ENCODE peak calls at places on chromosomes 2 and 18, in ten cellular contexts. S, C, F, N, U, H, K, V, A and B are unnamed samples.

GRCh38 chr18:8965398-8965797 is 137.1 kb upstream of the NDUFV2 start:
- DNase-seq in S (no peak), H (no peak), K (no peak), N (no peak), C (no peak), A (no peak), V (no peak), U (no peak), F (no peak), B (no peak)

GRCh38 chr2:20213651-20214565 is 11.0 kb downstream of the SDC1 start:
- DNase-seq in K (no peak), H (no peak), V (no peak), A (no peak), N (peak), F (no peak), U (no peak), C (no peak), S (no peak), B (peak)

GRCh38 chr2:65856928-65857327 is 424.5 kb upstream of the SPRED2 start:
- DNase-seq in V (no peak), C (no peak), U (no peak), K (no peak), N (no peak), A (no peak), H (no peak), S (no peak), F (no peak), B (no peak)

GRCh38 chr2:191759650-191760049 is 81.7 kb downstream of the NABP1 start:
- DNase-seq in U (no peak), F (no peak), K (no peak), S (no peak), N (no peak), C (no peak), A (no peak), V (no peak), H (no peak), B (no peak)

GRCh38 chr2:201256001-201256544 is 4.3 kb upstream of the CASP8 start:
- DNase-seq in H (no peak), K (no peak), V (no peak), F (no peak), A (no peak), C (peak), U (no peak), N (no peak), S (no peak), B (no peak)

GRCh38 chr2:72961853-72962468 is 44.6 kb downstream of the EMX1 start:
- DNase-seq in H (no peak), V (peak), F (peak), U (no peak), C (no peak), K (no peak), S (no peak), N (no peak), A (no peak), B (no peak)

GRCh38 chr2:28322051-28322450 is 70.6 kb upstream of the FOSL2 start:
- DNase-seq in F (peak), A (no peak), S (no peak), V (no peak), K (no peak), U (no peak), N (no peak), H (no peak), C (no peak), B (no peak)

GRCh38 chr18:47601608-47602272 is 328.7 kb downstream of the SMAD2 start:
- DNase-seq in C (no peak), F (no peak), V (no peak), H (no peak), A (no peak), N (no peak), S (no peak), U (no peak), K (no peak), B (no peak)

GRCh38 chr18:37717656-37718055 is 152.1 kb upstream of the CELF4 start:
- DNase-seq in K (no peak), F (no peak), U (no peak), A (no peak), N (no peak), H (no peak), S (no peak), V (no peak), C (no peak), B (no peak)

GRCh38 chr2:209260281-209260680 is 163.6 kb upstream of the MAP2 start:
- DNase-seq in A (no peak), S (no peak), C (no peak), K (no peak), F (no peak), H (no peak), V (no peak), N (no peak), U (no peak), B (no peak)

GRCh38 chr2:237530472-237531433 is 35.6 kb upstream of the PRLH start:
- DNase-seq in N (peak), V (no peak), F (no peak), S (no peak), H (no peak), C (no peak), K (no peak), A (no peak), U (no peak), B (no peak)

GRCh38 chr2:202104286-202104870 is 31.3 kb downstream of the KIAA2012 start:
- DNase-seq in F (peak), N (peak), H (peak), K (peak), C (peak), S (peak), A (peak), V (no peak), U (peak), B (peak)

GRCh38 chr2:25358836-25359235 is 17.1 kb upstream of the DNMT3A start:
- DNase-seq in S (no peak), F (peak), U (no peak), A (no peak), H (no peak), C (no peak), K (no peak), N (no peak), V (no peak), B (no peak)

GRCh38 chr18:27824841-27825720 is 351.8 kb downstream of the CDH2 start:
- DNase-seq in H (no peak), F (no peak), V (no peak), S (no peak), K (no peak), A (no peak), C (no peak), N (no peak), U (no peak), B (no peak)

GRCh38 chr2:227617316-227618250 is at the start of gene SCYGR4:
- DNase-seq in H (no peak), S (peak), K (peak), A (no peak), U (peak), F (no peak), V (peak), C (peak), N (no peak), B (no peak)

GRCh38 chr2:64750001-64750816 is 96.5 kb upstream of the SERTAD2 start:
- DNase-seq in F (peak), A (peak), K (peak), C (peak), S (peak), N (peak), H (peak), U (peak), V (peak), B (peak)

GRCh38 chr2:237627463-237628321 is at the start of gene LRRFIP1:
- DNase-seq in A (no peak), C (no peak), F (peak), N (no peak), K (peak), H (peak), V (peak), S (no peak), U (no peak), B (peak)

GRCh38 chr2:114068438-114068837 is 178.5 kb downstream of the ACTR3 start:
- DNase-seq in A (no peak), F (no peak), S (no peak), N (peak), K (no peak), H (peak), V (no peak), U (no peak), C (no peak), B (no peak)

GRCh38 chr2:237577458-237577857 is 11.1 kb downstream of the PRLH start:
- DNase-seq in K (no peak), N (no peak), V (no peak), H (no peak), U (no peak), F (no peak), C (no peak), S (no peak), A (no peak), B (peak)

GRCh38 chr2:20637147-20637546 is 13.8 kb downstream of the HS1BP3 start:
- DNase-seq in C (no peak), K (no peak), N (no peak), A (no peak), S (no peak), F (peak), H (peak), U (no peak), V (peak), B (no peak)

GRCh38 chr2:112713585-112713925 is 7.3 kb upstream of the NT5DC4 start:
- DNase-seq in F (no peak), V (no peak), H (no peak), C (no peak), N (no peak), U (no peak), S (no peak), K (no peak), A (no peak), B (no peak)

GRCh38 chr2:230879271-230879882 is 14.6 kb downstream of the ITM2C start:
- DNase-seq in C (no peak), F (no peak), S (no peak), V (no peak), A (no peak), U (no peak), N (no peak), K (no peak), H (no peak), B (no peak)

GRCh38 chr2:181264016-181264415 is 193.2 kb upstream of the ITGA4 start:
- DNase-seq in K (no peak), S (peak), H (no peak), A (no peak), V (no peak), C (no peak), U (no peak), N (no peak), F (no peak), B (no peak)

GRCh38 chr2:225495706-225496105 is 96.2 kb downstream of the NYAP2 start:
- DNase-seq in U (no peak), F (no peak), A (no peak), V (no peak), N (no peak), K (no peak), S (no peak), C (no peak), H (no peak), B (no peak)

DNA sequence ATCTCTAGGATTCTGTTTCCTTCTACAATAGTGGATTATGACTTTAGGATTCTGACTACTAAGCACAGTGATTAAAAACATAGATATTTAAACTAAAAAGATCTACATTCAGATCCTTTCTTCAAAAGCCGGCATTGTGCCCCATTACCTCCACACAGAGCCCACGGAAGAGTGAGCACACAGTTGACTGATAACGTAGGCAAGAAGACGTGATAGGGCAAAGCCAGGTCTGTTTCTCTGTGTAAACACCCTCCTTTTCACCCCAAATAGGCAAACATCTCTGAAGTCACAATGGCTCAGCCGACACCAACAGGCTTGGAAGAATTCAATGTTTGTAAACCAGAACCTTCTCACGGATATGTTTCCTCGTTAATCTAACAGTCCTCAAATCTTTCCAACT is 302.9 kb downstream of the CMPK2 start:
- DNase-seq in F (no peak), N (no peak), S (no peak), V (no peak), H (no peak), K (no peak), A (no peak), U (no peak), C (no peak), B (no peak)
- H3K4me3 ChIP-seq in F (no peak), N (no peak), S (no peak), V (no peak), H (no peak), K (no peak), A (no peak), U (no peak), C (no peak), B (no peak)

GRCh38 chr2:150647943-150648342 is 160.5 kb upstream of the RND3 start:
- DNase-seq in C (no peak), A (no peak), S (no peak), V (no peak), H (no peak), N (no peak), K (no peak), F (no peak), U (no peak), B (no peak)

GRCh38 chr2:150653351-150653750 is 165.9 kb upstream of the RND3 start:
- DNase-seq in F (no peak), C (peak), U (no peak), V (no peak), K (peak), A (no peak), H (no peak), N (no peak), S (no peak), B (no peak)
- H3K4me3 ChIP-seq in F (no peak), C (no peak), U (no peak), V (no peak), K (no peak), A (no peak), H (no peak), N (no peak), S (no peak), B (no peak)

GRCh38 chr2:42342061-42342794 is 18.8 kb downstream of the COX7A2L start:
- DNase-seq in K (peak), H (peak), C (peak), S (peak), U (peak), A (peak), V (no peak), N (no peak), F (peak), B (no peak)
- H3K4me3 ChIP-seq in K (no peak), H (peak), C (no peak), S (no peak), U (no peak), A (no peak), V (no peak), N (no peak), F (peak), B (no peak)

DNA sequence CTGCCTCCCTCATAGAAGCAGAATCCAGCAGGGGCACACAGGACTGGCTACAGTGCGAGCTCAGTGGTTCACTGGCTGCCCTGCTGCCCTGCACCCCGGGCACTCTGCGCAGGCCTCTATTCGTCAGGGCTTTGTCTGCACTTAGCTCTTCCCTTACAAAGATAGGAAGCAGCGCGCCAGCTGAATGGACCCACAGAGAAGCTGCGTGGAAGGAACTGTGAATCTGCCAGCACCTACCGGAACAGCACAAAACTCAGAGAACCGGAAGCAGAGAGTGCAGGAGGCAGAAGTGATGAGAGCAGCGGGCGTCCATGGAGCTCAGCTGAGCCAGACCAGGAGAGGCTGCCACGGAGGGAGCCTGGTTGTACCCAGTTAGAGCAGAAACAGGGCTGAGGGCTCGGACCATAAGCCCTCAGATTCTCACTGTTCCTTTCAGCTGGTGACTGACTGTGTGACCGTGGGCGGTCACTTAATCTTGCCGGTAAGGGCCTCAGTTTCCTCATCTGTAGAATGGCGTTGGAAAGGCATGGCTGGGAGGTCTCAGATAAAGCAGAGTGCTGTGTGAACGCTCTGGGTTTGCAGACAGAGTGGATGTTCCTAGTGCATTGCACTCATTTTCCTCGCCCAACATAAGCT is 23.1 kb upstream of the SLC66A3 start:
- DNase-seq in N (no peak), A (no peak), U (no peak), F (no peak), C (no peak), V (no peak), S (no peak), K (no peak), H (no peak), B (no peak)
- H3K4me3 ChIP-seq in N (peak), A (no peak), U (no peak), F (peak), C (no peak), V (no peak), S (no peak), K (peak), H (peak), B (peak)